ENCODE peak calls at places on chromosome 10, in five cellular contexts. E is heart right ventricle, Z is AG04450, Y is esophagus squamous epithelium, B is psoas muscle. N is an unnamed sample.

GRCh38 chr10:71621263-71621751 is 98.3 kb downstream of the C10orf105 start:
- DNase-seq in E (no peak), Z (no peak), Y (no peak), B (no peak), N (no peak)

GRCh38 chr10:51074238-51075028 is at the start of gene PRKG1:
- DNase-seq in E (peak; percentile 70), Z (peak; percentile 67), Y (no peak), B (peak; percentile 84), N (peak; percentile 78)

GRCh38 chr10:104349623-104350142 is 4.0 kb upstream of the CFAP58 start:
- DNase-seq in E (peak; percentile 26), Z (no peak), Y (no peak), B (no peak), N (peak; percentile 90)

GRCh38 chr10:48493083-48493871 is 111.6 kb downstream of the ARHGAP22 start:
- DNase-seq in E (no peak), Z (no peak), Y (no peak), B (no peak), N (no peak)

GRCh38 chr10:132549416-132549815 is 11.8 kb downstream of the INPP5A start:
- DNase-seq in E (no peak), Z (no peak), Y (no peak), B (peak; percentile 35), N (no peak)

GRCh38 chr10:108852211-108852610 is 1071.1 kb downstream of the XPNPEP1 start:
- DNase-seq in E (no peak), Z (no peak), Y (no peak), B (no peak), N (no peak)

GRCh38 chr10:117391436-117392205 is 16.4 kb upstream of the PDZD8 start:
- DNase-seq in E (no peak), Z (no peak), Y (no peak), B (peak; percentile 41), N (peak; percentile 61)

GRCh38 chr10:29712108-29712507 is 77.3 kb upstream of the SVIL start:
- DNase-seq in E (no peak), Z (no peak), Y (no peak), B (no peak), N (no peak)

GRCh38 chr10:25068152-25069058 is 52.0 kb downstream of the THNSL1 start:
- DNase-seq in E (no peak), Z (peak; percentile 11), Y (no peak), B (no peak), N (peak; percentile 56)

GRCh38 chr10:101021692-101022251 is 9.2 kb downstream of the PDZD7 start:
- DNase-seq in E (no peak), Z (no peak), Y (no peak), B (peak; percentile 31), N (no peak)

GRCh38 chr10:60205741-60206140 is 183.9 kb downstream of the ANK3 start:
- DNase-seq in E (no peak), Z (no peak), Y (no peak), B (no peak), N (no peak)

GRCh38 chr10:113680172-113681111 is 730 bp downstream of the CASP7 start:
- DNase-seq in E (peak; percentile 26), Z (peak; percentile 37), Y (no peak), B (peak; percentile 65), N (peak; percentile 73)

GRCh38 chr10:63773106-63773505 is 251.9 kb downstream of the REEP3 start:
- DNase-seq in E (no peak), Z (no peak), Y (no peak), B (no peak), N (no peak)

GRCh38 chr10:53314856-53315255 is 542.3 kb upstream of the MBL2 start:
- DNase-seq in E (no peak), Z (peak; percentile 77), Y (no peak), B (no peak), N (peak; percentile 94)

GRCh38 chr10:1939016-1939415 is 201.7 kb upstream of the ADARB2 start:
- DNase-seq in E (no peak), Z (no peak), Y (no peak), B (no peak), N (no peak)

GRCh38 chr10:133109736-133110532 is 22.2 kb downstream of the ADGRA1 start:
- DNase-seq in E (peak; percentile 13), Z (no peak), Y (no peak), B (peak; percentile 90), N (no peak)

GRCh38 chr10:96863922-96864543 is 31.9 kb downstream of the LCOR start:
- DNase-seq in E (no peak), Z (no peak), Y (no peak), B (no peak), N (peak; percentile 58)

GRCh38 chr10:132412316-132413192 is 15.6 kb downstream of the PWWP2B start:
- DNase-seq in E (no peak), Z (no peak), Y (no peak), B (peak; percentile 90), N (no peak)

GRCh38 chr10:124265391-124265745 is 153.4 kb downstream of the OAT start:
- DNase-seq in E (no peak), Z (no peak), Y (no peak), B (peak; percentile 4), N (no peak)

GRCh38 chr10:130758529-130758928 is 553.0 kb downstream of the TCERG1L start:
- DNase-seq in E (no peak), Z (no peak), Y (no peak), B (peak; percentile 16), N (no peak)

GRCh38 chr10:36888925-36889573 is 236.3 kb upstream of the ANKRD30A start:
- DNase-seq in E (no peak), Z (no peak), Y (no peak), B (no peak), N (peak; percentile 29)

GRCh38 chr10:13349776-13350274 is 1.7 kb upstream of the SEPHS1 start:
- DNase-seq in E (peak; percentile 47), Z (no peak), Y (no peak), B (peak; percentile 62), N (peak; percentile 53)

GRCh38 chr10:48286356-48286755 is 11.9 kb upstream of the FRMPD2 start:
- DNase-seq in E (no peak), Z (no peak), Y (no peak), B (no peak), N (no peak)

GRCh38 chr10:132537713-132538020 is at the start of gene INPP5A:
- DNase-seq in E (no peak), Z (no peak), Y (no peak), B (no peak), N (no peak)

GRCh38 chr10:68223535-68224165 is 8.3 kb downstream of the ATOH7 start:
- DNase-seq in E (no peak), Z (no peak), Y (no peak), B (no peak), N (no peak)

GRCh38 chr10:91528768-91529167 is 104.1 kb downstream of the PPP1R3C start:
- DNase-seq in E (no peak), Z (no peak), Y (no peak), B (no peak), N (no peak)

GRCh38 chr10:6171891-6172354 is 30.8 kb upstream of the PFKFB3 start:
- DNase-seq in E (peak; percentile 79), Z (peak; percentile 75), Y (no peak), B (peak; percentile 86), N (peak; percentile 92)

GRCh38 chr10:58936364-58936763 is 240.1 kb upstream of the PHYHIPL start:
- DNase-seq in E (no peak), Z (no peak), Y (no peak), B (no peak), N (no peak)

GRCh38 chr10:68598978-68599753 is 39.0 kb downstream of the TET1 start:
- DNase-seq in E (peak; percentile 39), Z (peak; percentile 32), Y (no peak), B (peak; percentile 65), N (peak; percentile 51)

GRCh38 chr10:130928306-130928705 is 383.2 kb downstream of the TCERG1L start:
- DNase-seq in E (no peak), Z (no peak), Y (no peak), B (no peak), N (no peak)

GRCh38 chr10:102504179-102504975 is 605 bp downstream of the SUFU start:
- DNase-seq in E (peak; percentile 37), Z (no peak), Y (no peak), B (peak; percentile 63), N (no peak)

GRCh38 chr10:12638103-12638502 is 288.8 kb downstream of the CAMK1D start:
- DNase-seq in E (no peak), Z (peak; percentile 11), Y (no peak), B (no peak), N (no peak)

GRCh38 chr10:100939763-100940344 is 27.1 kb downstream of the SLF2 start:
- DNase-seq in E (no peak), Z (peak; percentile 16), Y (no peak), B (no peak), N (peak; percentile 7)

DNA sequence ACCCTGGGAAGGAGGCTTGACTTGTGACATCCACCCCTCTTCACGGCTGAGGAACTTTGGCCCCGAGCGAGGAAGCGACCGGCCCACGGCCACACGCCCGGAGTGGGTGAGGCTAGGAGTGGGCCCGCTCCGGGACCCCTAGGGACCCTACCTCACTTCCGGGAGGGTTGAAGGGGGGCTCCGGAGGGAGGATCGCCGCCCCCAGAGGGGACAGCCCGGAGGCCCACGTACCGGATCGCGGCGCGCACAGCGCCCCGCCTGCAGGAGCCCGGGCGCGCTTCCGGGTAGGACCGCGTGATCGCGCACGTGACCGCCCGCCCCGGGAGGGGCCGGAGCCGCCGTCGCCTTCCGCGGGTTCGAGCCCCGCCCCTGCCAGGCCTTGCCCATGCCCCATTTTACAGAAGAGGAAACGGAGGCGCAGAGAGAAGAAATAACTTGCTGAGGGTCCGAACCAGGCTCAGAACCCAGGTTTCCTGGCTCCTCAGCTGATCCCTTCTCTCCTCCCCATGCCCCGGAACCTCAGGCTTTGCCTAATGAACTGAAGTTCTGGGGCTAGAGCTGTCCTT is at the start of gene HPS1:
- DNase-seq in E (peak; percentile 79), Z (no peak), Y (no peak), B (peak; percentile 91), N (peak; percentile 73)
- TF ChIP-seq CTCF in E (no peak), Z (no peak), Y (no peak), B (no peak), N (no peak)

GRCh38 chr10:111996103-111996502 is 187.5 kb downstream of the GPAM start:
- DNase-seq in E (no peak), Z (no peak), Y (no peak), B (no peak), N (no peak)
- H3K4me3 ChIP-seq in E (no peak overlapping the region), Z (no peak overlapping the region), Y (no peak overlapping the region), B (no peak overlapping the region), N (no peak overlapping the region)

DNA sequence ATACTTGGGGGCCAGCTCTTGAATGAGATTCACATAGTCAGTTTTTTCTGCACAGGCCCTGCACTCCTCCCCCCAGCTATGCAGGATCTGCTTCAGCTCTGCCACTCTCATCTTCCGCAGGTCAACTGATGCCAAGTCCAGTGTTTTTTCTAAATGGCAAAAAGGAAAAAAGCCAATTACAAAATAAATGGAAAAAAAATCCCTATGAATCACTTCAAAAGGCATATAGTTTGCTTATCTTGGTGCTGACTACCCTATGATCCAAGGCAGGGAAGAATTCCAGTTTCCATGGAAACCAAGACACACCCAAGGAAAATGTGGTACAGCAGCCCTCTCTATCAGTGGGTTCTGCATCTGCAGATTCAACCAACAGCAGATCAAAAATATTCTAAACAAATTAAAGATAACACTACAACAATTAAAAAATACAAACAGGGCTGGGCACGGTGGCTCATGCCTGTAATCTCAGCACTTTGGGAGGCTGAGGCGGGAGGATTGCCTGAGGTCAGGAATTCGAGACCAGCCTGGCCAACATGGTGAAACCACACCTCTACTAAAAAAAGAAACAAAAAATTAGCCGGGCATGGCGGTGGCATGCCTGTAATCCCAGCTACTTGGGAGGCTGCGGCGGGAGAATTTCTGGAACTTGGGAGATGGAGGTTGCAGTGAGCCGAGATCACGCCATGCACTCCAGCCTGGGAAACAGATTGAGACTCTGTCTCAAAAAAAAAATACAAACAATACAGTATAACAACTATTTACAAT is 17.6 kb downstream of the CDNF start:
- DNase-seq in E (no peak), Z (peak; percentile 83), Y (no peak), B (no peak), N (peak; percentile 70)
- TF ChIP-seq CTCF in E (no peak), Z (peak; percentile 10), Y (no peak), B (no peak), N (no peak)

GRCh38 chr10:74227697-74228424 is 76.8 kb downstream of the ADK start:
- DNase-seq in E (no peak), Z (no peak), Y (no peak), B (no peak), N (peak; percentile 91)

GRCh38 chr10:74223755-74224530 is 72.9 kb downstream of the ADK start:
- DNase-seq in E (no peak), Z (no peak), Y (no peak), B (no peak), N (peak; percentile 65)
- H3K4me3 ChIP-seq in E (no peak overlapping the region), Z (no peak overlapping the region), Y (no peak overlapping the region), B (no peak overlapping the region), N (no peak overlapping the region)

N was measured in fibroblast of pulmonary artery.